ENCODE peak calls at places on chromosomes 6 and 20, in nine cellular contexts. K is hippocampal formation, Y is left ventricle myocardium inferior, D is cerebellar cortex, Q is left lung, B is mucosa of descending colon, Z is pancreas, S is NCI-H187, X is stomach. V is an unnamed sample.

GRCh38 chr6:2630891-2631458 is 119.7 kb downstream of the MYLK4 start:
- DNase-seq in Y (no peak), Q (no peak), K (no peak), B (no peak), X (no peak), S (no peak), D (peak), Z (no peak), V (no peak)

GRCh38 chr20:57114290-57115005 is 152.0 kb downstream of the BMP7 start:
- DNase-seq in K (no peak), X (no peak), Y (no peak), S (no peak), Z (no peak), B (no peak), D (no peak), Q (no peak), V (no peak)

GRCh38 chr6:153058909-153059308 is 56.4 kb upstream of the MTRF1L start:
- DNase-seq in B (no peak), X (no peak), Q (no peak), Y (no peak), Z (no peak), D (no peak), S (no peak), K (no peak), V (peak)

GRCh38 chr20:43508604-43509040 is 1.1 kb downstream of the L3MBTL1 start:
- DNase-seq in Y (no peak), D (peak), S (no peak), Q (no peak), K (no peak), Z (no peak), X (no peak), B (peak), V (no peak)

GRCh38 chr6:134249759-134250602 is 67.9 kb downstream of the SGK1 start:
- DNase-seq in B (no peak), Z (no peak), S (no peak), K (no peak), Q (no peak), Y (no peak), D (peak), X (no peak), V (no peak)

GRCh38 chr20:54028276-54029011 is 42.0 kb downstream of the BCAS1 start:
- DNase-seq in K (peak), B (no peak), S (no peak), Q (no peak), Y (no peak), X (no peak), Z (no peak), D (peak), V (no peak)

GRCh38 chr6:64258752-64259151 is 623.1 kb downstream of the PHF3 start:
- DNase-seq in S (no peak), K (no peak), Z (no peak), Q (no peak), B (no peak), Y (no peak), X (no peak), D (no peak), V (no peak)

GRCh38 chr6:24757610-24758009 is 17.1 kb upstream of the GMNN start:
- DNase-seq in S (no peak), Y (no peak), X (no peak), Q (no peak), B (no peak), D (no peak), K (no peak), Z (no peak), V (no peak)

GRCh38 chr20:50192364-50193168 is 1.9 kb downstream of the CEBPB start:
- DNase-seq in Q (peak), D (peak), Y (peak), X (peak), Z (peak), S (no peak), B (peak), K (peak), V (peak)

GRCh38 chr20:23436681-23437080 is 2.8 kb upstream of the CSTL1 start:
- DNase-seq in Z (no peak), B (no peak), X (no peak), Y (no peak), K (no peak), D (peak), Q (no peak), S (no peak), V (no peak)